ENCODE peak calls at places on chromosomes 3 and 15, in four cellular contexts. One of them, this sample, is unnamed.

GRCh38 chr3:182793663-182794454 is 555 bp downstream of the ATP11B start:
- DNase-seq in bronchial epithelial cell: peak
- DNase-seq in Jurkat, Clone E6-1: peak
- DNase-seq in thoracic aorta: no peak
- DNase-seq in this sample: peak

GRCh38 chr3:25781145-25781757 is 2.0 kb downstream of the NGLY1 start:
- DNase-seq in bronchial epithelial cell: no peak
- DNase-seq in Jurkat, Clone E6-1: no peak
- DNase-seq in thoracic aorta: no peak
- DNase-seq in this sample: no peak

GRCh38 chr15:90873998-90874605 is 5.7 kb downstream of the FURIN start:
- DNase-seq in bronchial epithelial cell: peak
- DNase-seq in Jurkat, Clone E6-1: no peak
- DNase-seq in thoracic aorta: no peak
- DNase-seq in this sample: no peak

GRCh38 chr3:71584216-71585061 is 911 bp upstream of the FOXP1 start:
- DNase-seq in bronchial epithelial cell: peak
- DNase-seq in Jurkat, Clone E6-1: peak
- DNase-seq in thoracic aorta: no peak
- DNase-seq in this sample: peak

GRCh38 chr3:32613183-32613582 is 42.5 kb upstream of the DYNC1LI1 start:
- DNase-seq in bronchial epithelial cell: peak
- DNase-seq in Jurkat, Clone E6-1: no peak
- DNase-seq in thoracic aorta: no peak
- DNase-seq in this sample: no peak

GRCh38 chr3:60594025-60594424 is 657.2 kb downstream of the FHIT start:
- DNase-seq in bronchial epithelial cell: peak
- DNase-seq in Jurkat, Clone E6-1: no peak
- DNase-seq in thoracic aorta: peak
- DNase-seq in this sample: peak

GRCh38 chr15:80494311-80494710 is 90.1 kb downstream of the ARNT2 start:
- DNase-seq in bronchial epithelial cell: peak
- DNase-seq in Jurkat, Clone E6-1: no peak
- DNase-seq in thoracic aorta: no peak
- DNase-seq in this sample: no peak

GRCh38 chr3:141625506-141625905 is 112.6 kb upstream of the RNF7 start:
- DNase-seq in bronchial epithelial cell: peak
- DNase-seq in Jurkat, Clone E6-1: no peak
- DNase-seq in thoracic aorta: no peak
- DNase-seq in this sample: no peak

GRCh38 chr3:43055806-43056770 is 49.8 kb downstream of the POMGNT2 start:
- DNase-seq in bronchial epithelial cell: no peak
- DNase-seq in Jurkat, Clone E6-1: no peak
- DNase-seq in thoracic aorta: no peak
- DNase-seq in this sample: no peak

GRCh38 chr15:33547876-33548275 is 237.1 kb downstream of the RYR3 start:
- DNase-seq in bronchial epithelial cell: peak
- DNase-seq in Jurkat, Clone E6-1: peak
- DNase-seq in thoracic aorta: no peak
- DNase-seq in this sample: no peak

GRCh38 chr3:108218811-108219210 is 3.4 kb downstream of the IFT57 start:
- DNase-seq in bronchial epithelial cell: no peak
- DNase-seq in Jurkat, Clone E6-1: no peak
- DNase-seq in thoracic aorta: no peak
- DNase-seq in this sample: no peak

GRCh38 chr3:101224739-101225138 is 95.6 kb downstream of the IMPG2 start:
- DNase-seq in bronchial epithelial cell: no peak
- DNase-seq in Jurkat, Clone E6-1: no peak
- DNase-seq in thoracic aorta: no peak
- DNase-seq in this sample: no peak

GRCh38 chr3:138124188-138124587 is 8.0 kb downstream of the A4GNT start:
- DNase-seq in bronchial epithelial cell: no peak
- DNase-seq in Jurkat, Clone E6-1: no peak
- DNase-seq in thoracic aorta: no peak
- DNase-seq in this sample: no peak

GRCh38 chr3:155912574-155913190 is 42.2 kb downstream of the GMPS start:
- DNase-seq in bronchial epithelial cell: no peak
- DNase-seq in Jurkat, Clone E6-1: no peak
- DNase-seq in thoracic aorta: no peak
- DNase-seq in this sample: no peak

GRCh38 chr15:62610499-62610898 is 432.0 kb upstream of the TPM1 start:
- DNase-seq in bronchial epithelial cell: peak
- DNase-seq in Jurkat, Clone E6-1: no peak
- DNase-seq in thoracic aorta: no peak
- DNase-seq in this sample: no peak

GRCh38 chr15:59303641-59304433 is 68.8 kb downstream of the MYO1E start:
- DNase-seq in bronchial epithelial cell: no peak
- DNase-seq in Jurkat, Clone E6-1: no peak
- DNase-seq in thoracic aorta: no peak
- DNase-seq in this sample: no peak

GRCh38 chr3:134651347-134652041 is 672 bp upstream of the KY start:
- DNase-seq in bronchial epithelial cell: no peak
- DNase-seq in Jurkat, Clone E6-1: no peak
- DNase-seq in thoracic aorta: no peak
- DNase-seq in this sample: peak

GRCh38 chr3:36380171-36381031 is at the start of gene STAC:
- DNase-seq in bronchial epithelial cell: no peak
- DNase-seq in Jurkat, Clone E6-1: no peak
- DNase-seq in thoracic aorta: no peak
- DNase-seq in this sample: no peak

GRCh38 chr3:7764091-7764490 is 737.5 kb upstream of the LMCD1 start:
- DNase-seq in bronchial epithelial cell: no peak
- DNase-seq in Jurkat, Clone E6-1: no peak
- DNase-seq in thoracic aorta: no peak
- DNase-seq in this sample: no peak

GRCh38 chr15:86164222-86164898 is 84.7 kb downstream of the AGBL1 start:
- DNase-seq in bronchial epithelial cell: no peak
- DNase-seq in Jurkat, Clone E6-1: no peak
- DNase-seq in thoracic aorta: no peak
- DNase-seq in this sample: peak

GRCh38 chr3:53169045-53169831 is 8.2 kb downstream of the PRKCD start:
- DNase-seq in bronchial epithelial cell: no peak
- DNase-seq in Jurkat, Clone E6-1: no peak
- DNase-seq in thoracic aorta: no peak
- DNase-seq in this sample: no peak

GRCh38 chr3:56700136-56700535 is 17.1 kb upstream of the TASOR start:
- DNase-seq in bronchial epithelial cell: peak
- DNase-seq in Jurkat, Clone E6-1: no peak
- DNase-seq in thoracic aorta: no peak
- DNase-seq in this sample: no peak

GRCh38 chr3:53523346-53523745 is 28.9 kb downstream of the CACNA1D start:
- DNase-seq in bronchial epithelial cell: no peak
- DNase-seq in Jurkat, Clone E6-1: no peak
- DNase-seq in thoracic aorta: no peak
- DNase-seq in this sample: no peak

GRCh38 chr3:142863965-142864924 is 24.6 kb downstream of the PCOLCE2 start:
- DNase-seq in bronchial epithelial cell: peak
- DNase-seq in Jurkat, Clone E6-1: no peak
- DNase-seq in thoracic aorta: no peak
- DNase-seq in this sample: no peak

GRCh38 chr3:187987919-187988318 is 166.0 kb upstream of the LPP start:
- DNase-seq in bronchial epithelial cell: no peak
- DNase-seq in Jurkat, Clone E6-1: no peak
- DNase-seq in thoracic aorta: no peak
- DNase-seq in this sample: no peak

GRCh38 chr3:50652709-50653108 is 22.0 kb upstream of the DOCK3 start:
- DNase-seq in bronchial epithelial cell: peak
- DNase-seq in Jurkat, Clone E6-1: peak
- DNase-seq in thoracic aorta: no peak
- DNase-seq in this sample: no peak

GRCh38 chr3:142930510-142930909 is 33.0 kb downstream of the PAQR9 start:
- DNase-seq in bronchial epithelial cell: no peak
- DNase-seq in Jurkat, Clone E6-1: no peak
- DNase-seq in thoracic aorta: no peak
- DNase-seq in this sample: no peak

GRCh38 chr15:69685524-69686452 is 233.2 kb downstream of the RPLP1 start:
- DNase-seq in bronchial epithelial cell: peak
- DNase-seq in Jurkat, Clone E6-1: no peak
- DNase-seq in thoracic aorta: no peak
- DNase-seq in this sample: no peak

GRCh38 chr15:70794596-70795310 is 31.4 kb upstream of the UACA start:
- DNase-seq in bronchial epithelial cell: no peak
- DNase-seq in Jurkat, Clone E6-1: no peak
- DNase-seq in thoracic aorta: no peak
- DNase-seq in this sample: no peak

GRCh38 chr3:14847613-14848541 is 29.1 kb downstream of the FGD5 start:
- DNase-seq in bronchial epithelial cell: peak
- DNase-seq in Jurkat, Clone E6-1: no peak
- DNase-seq in thoracic aorta: no peak
- DNase-seq in this sample: no peak

GRCh38 chr3:107117922-107118576 is 259.2 kb upstream of the CCDC54 start:
- DNase-seq in bronchial epithelial cell: peak
- DNase-seq in Jurkat, Clone E6-1: peak
- DNase-seq in thoracic aorta: no peak
- DNase-seq in this sample: peak

GRCh38 chr15:77819841-77820728 is 187.4 kb upstream of the LINGO1 start:
- DNase-seq in bronchial epithelial cell: no peak
- DNase-seq in Jurkat, Clone E6-1: no peak
- DNase-seq in thoracic aorta: no peak
- DNase-seq in this sample: no peak

GRCh38 chr15:75437721-75438120 is 13.8 kb downstream of the SIN3A start:
- DNase-seq in bronchial epithelial cell: no peak
- DNase-seq in Jurkat, Clone E6-1: no peak
- DNase-seq in thoracic aorta: no peak
- DNase-seq in this sample: no peak

GRCh38 chr15:73593278-73594074 is 39.7 kb downstream of the NPTN start:
- DNase-seq in bronchial epithelial cell: no peak
- DNase-seq in Jurkat, Clone E6-1: no peak
- DNase-seq in thoracic aorta: no peak
- DNase-seq in this sample: no peak

GRCh38 chr3:180707921-180708320 is 28.6 kb upstream of the CCDC39 start:
- DNase-seq in bronchial epithelial cell: no peak
- DNase-seq in Jurkat, Clone E6-1: no peak
- DNase-seq in thoracic aorta: no peak
- DNase-seq in this sample: no peak

GRCh38 chr3:71587958-71588357 is 4.4 kb upstream of the FOXP1 start:
- DNase-seq in bronchial epithelial cell: no peak
- DNase-seq in Jurkat, Clone E6-1: no peak
- DNase-seq in thoracic aorta: no peak
- DNase-seq in this sample: no peak

GRCh38 chr15:37053070-37053653 is 47.2 kb downstream of the MEIS2 start:
- DNase-seq in bronchial epithelial cell: no peak
- DNase-seq in Jurkat, Clone E6-1: no peak
- DNase-seq in thoracic aorta: no peak
- DNase-seq in this sample: no peak

GRCh38 chr3:43346990-43347749 is 60.8 kb downstream of the SNRK start:
- DNase-seq in bronchial epithelial cell: no peak
- DNase-seq in Jurkat, Clone E6-1: peak
- DNase-seq in thoracic aorta: no peak
- DNase-seq in this sample: no peak

GRCh38 chr15:78739996-78740903 is 71.0 kb downstream of the ADAMTS7 start:
- DNase-seq in bronchial epithelial cell: peak
- DNase-seq in Jurkat, Clone E6-1: peak
- DNase-seq in thoracic aorta: no peak
- DNase-seq in this sample: no peak

GRCh38 chr3:42708611-42709151 is 6.1 kb upstream of the HHATL start:
- DNase-seq in bronchial epithelial cell: no peak
- DNase-seq in Jurkat, Clone E6-1: no peak
- DNase-seq in thoracic aorta: no peak
- DNase-seq in this sample: no peak

GRCh38 chr3:16302082-16302631 is 37.1 kb downstream of the OXNAD1 start:
- DNase-seq in bronchial epithelial cell: no peak
- DNase-seq in Jurkat, Clone E6-1: peak
- DNase-seq in thoracic aorta: no peak
- DNase-seq in this sample: no peak
- H3K4me3 ChIP-seq in bronchial epithelial cell: no peak
- H3K4me3 ChIP-seq in Jurkat, Clone E6-1: peak
- H3K4me3 ChIP-seq in thoracic aorta: no peak
- H3K4me3 ChIP-seq in this sample: no peak

GRCh38 chr3:47228088-47228487 is 54.5 kb downstream of the KIF9 start:
- DNase-seq in bronchial epithelial cell: no peak
- DNase-seq in Jurkat, Clone E6-1: no peak
- DNase-seq in thoracic aorta: no peak
- DNase-seq in this sample: no peak
- H3K4me3 ChIP-seq in bronchial epithelial cell: no peak
- H3K4me3 ChIP-seq in Jurkat, Clone E6-1: no peak
- H3K4me3 ChIP-seq in thoracic aorta: no peak
- H3K4me3 ChIP-seq in this sample: no peak

DNA sequence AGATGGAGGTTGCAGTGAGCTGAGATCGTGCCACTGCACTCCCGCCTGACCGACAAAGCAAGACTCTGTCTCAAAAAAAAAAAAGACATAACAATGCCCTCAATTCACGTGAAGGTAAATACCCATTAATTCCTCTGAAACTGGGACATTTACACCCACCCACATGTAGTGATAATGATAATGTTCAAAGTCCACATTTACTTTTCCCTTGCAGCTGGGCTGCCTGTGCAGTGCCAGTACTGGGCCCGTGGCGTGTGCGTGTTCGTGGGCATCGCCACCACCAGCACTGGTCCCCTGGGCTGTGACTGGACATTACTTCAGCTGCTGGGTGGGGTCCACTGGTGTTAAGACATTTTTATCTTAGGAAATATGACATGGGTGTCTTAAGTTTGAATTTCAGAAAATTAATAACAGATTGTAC is 123.6 kb downstream of the SLC25A26 start:
- DNase-seq in bronchial epithelial cell: no peak
- DNase-seq in Jurkat, Clone E6-1: no peak
- DNase-seq in thoracic aorta: no peak
- DNase-seq in this sample: no peak
- H3K4me3 ChIP-seq in bronchial epithelial cell: no peak
- H3K4me3 ChIP-seq in Jurkat, Clone E6-1: no peak
- H3K4me3 ChIP-seq in thoracic aorta: no peak
- H3K4me3 ChIP-seq in this sample: no peak

GRCh38 chr15:67783303-67783702 is 42.0 kb upstream of the SKOR1 start:
- DNase-seq in bronchial epithelial cell: no peak
- DNase-seq in Jurkat, Clone E6-1: peak
- DNase-seq in thoracic aorta: no peak
- DNase-seq in this sample: no peak
- H3K4me3 ChIP-seq in bronchial epithelial cell: no peak
- H3K4me3 ChIP-seq in Jurkat, Clone E6-1: peak
- H3K4me3 ChIP-seq in thoracic aorta: no peak
- H3K4me3 ChIP-seq in this sample: no peak

DNA sequence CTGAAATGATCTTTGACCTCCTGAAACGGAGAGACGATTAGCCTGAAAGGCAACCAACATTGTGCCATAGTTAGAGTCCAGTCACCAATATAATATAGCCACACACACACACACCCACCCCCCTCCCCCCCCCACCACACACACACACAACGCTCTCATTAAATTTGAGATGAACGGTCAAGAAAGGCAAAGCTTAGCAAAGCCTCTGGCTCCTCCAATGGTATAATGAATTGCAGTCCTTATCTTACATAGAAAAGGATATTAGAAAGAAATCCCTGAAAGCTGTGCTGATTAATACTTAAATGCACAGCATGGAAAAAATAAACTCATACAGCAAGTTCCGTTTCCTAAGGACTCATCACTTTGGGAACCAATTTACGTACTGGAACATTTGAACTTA is 881 bp upstream of the ZNF385D start:
- DNase-seq in bronchial epithelial cell: no peak
- DNase-seq in Jurkat, Clone E6-1: no peak
- DNase-seq in thoracic aorta: no peak
- DNase-seq in this sample: no peak
- H3K4me3 ChIP-seq in bronchial epithelial cell: no peak
- H3K4me3 ChIP-seq in Jurkat, Clone E6-1: no peak
- H3K4me3 ChIP-seq in thoracic aorta: peak
- H3K4me3 ChIP-seq in this sample: no peak